ENCODE peak calls at places on chromosomes 11 and 22, in ten cellular contexts. Z, H, N, B, G, T, Q, S, M and O are unnamed samples.

GRCh38 chr22:30998329-30998728 is 29.3 kb downstream of the TUG1 start:
- DNase-seq in Z (no peak), H (no peak), N (no peak), B (no peak), G (no peak), T (no peak), Q (no peak), S (no peak), M (no peak), O (no peak)

GRCh38 chr22:25922141-25922540 is 180.2 kb downstream of the MYO18B start:
- DNase-seq in Z (no peak), H (no peak), N (no peak), B (no peak), G (no peak), T (no peak), Q (no peak), S (no peak), M (no peak), O (no peak)

GRCh38 chr11:15034687-15035267 is 38.6 kb upstream of the CALCB start:
- DNase-seq in Z (no peak), H (no peak), N (no peak), B (no peak), G (no peak), T (no peak), Q (no peak), S (no peak), M (no peak), O (no peak)

GRCh38 chr11:94825111-94825880 is 57.1 kb downstream of the AMOTL1 start:
- DNase-seq in Z (no peak), H (no peak), N (no peak), B (no peak), G (no peak), T (no peak), Q (no peak), S (no peak), M (no peak), O (no peak)

GRCh38 chr11:68997995-68998348 is 15.1 kb downstream of the MRGPRF start:
- DNase-seq in Z (no peak), H (no peak), N (no peak), B (no peak), G (no peak), T (no peak), Q (no peak), S (no peak), M (no peak), O (no peak)

GRCh38 chr22:28442264-28442950 is 237.2 kb downstream of the TTC28 start:
- DNase-seq in Z (peak), H (no peak), N (peak), B (peak), G (peak), T (peak), Q (peak), S (peak), M (peak), O (no peak)

GRCh38 chr22:36344106-36344827 is 43.5 kb downstream of the MYH9 start:
- DNase-seq in Z (no peak), H (no peak), N (no peak), B (no peak), G (no peak), T (no peak), Q (no peak), S (no peak), M (no peak), O (no peak)

GRCh38 chr11:73950869-73951710 is at the start of gene DNAJB13:
- DNase-seq in Z (peak), H (no peak), N (no peak), B (peak), G (no peak), T (no peak), Q (no peak), S (no peak), M (no peak), O (peak)

GRCh38 chr11:8905528-8906165 is 5.3 kb upstream of the AKIP1 start:
- DNase-seq in Z (no peak), H (no peak), N (no peak), B (no peak), G (no peak), T (no peak), Q (no peak), S (no peak), M (no peak), O (peak)

GRCh38 chr22:16970446-16970845 is 37.6 kb downstream of the GAB4 start:
- DNase-seq in Z (no peak), H (no peak), N (no peak), B (no peak), G (no peak), T (no peak), Q (no peak), S (no peak), M (no peak), O (no peak)

GRCh38 chr11:2358754-2359444 is 18.2 kb upstream of the CD81 start:
- DNase-seq in Z (no peak), H (no peak), N (no peak), B (no peak), G (no peak), T (no peak), Q (no peak), S (no peak), M (no peak), O (no peak)

GRCh38 chr11:60947666-60948065 is 4.3 kb downstream of the SLC15A3 start:
- DNase-seq in Z (no peak), H (no peak), N (no peak), B (no peak), G (no peak), T (no peak), Q (no peak), S (no peak), M (no peak), O (no peak)

GRCh38 chr11:2428322-2428795 is 16.0 kb downstream of the TRPM5 start:
- DNase-seq in Z (peak), H (peak), N (peak), B (peak), G (peak), T (peak), Q (peak), S (peak), M (peak), O (peak)

GRCh38 chr22:48323746-48324145 is 1503.9 kb downstream of the BRD1 start:
- DNase-seq in Z (no peak), H (no peak), N (no peak), B (no peak), G (no peak), T (no peak), Q (no peak), S (peak), M (no peak), O (no peak)

GRCh38 chr11:8090756-8091155 is 9.7 kb downstream of the TUB start:
- DNase-seq in Z (peak), H (no peak), N (no peak), B (no peak), G (peak), T (no peak), Q (no peak), S (peak), M (no peak), O (peak)

GRCh38 chr11:86442420-86442819 is 67.7 kb downstream of the CCDC81 start:
- DNase-seq in Z (no peak), H (no peak), N (no peak), B (no peak), G (no peak), T (no peak), Q (no peak), S (no peak), M (no peak), O (no peak)